ENCODE peak calls at places on chromosome 13, in four cellular contexts. One of them, this sample, is unnamed.

GRCh38 chr13:19586904-19587634 is 25.7 kb upstream of the TPTE2 start:
- DNase-seq in GM12878: peak; percentile 65
- DNase-seq in SK-N-SH: peak; percentile 52
- DNase-seq in HepG2: peak; percentile 65
- DNase-seq in this sample: no peak

GRCh38 chr13:31639443-31640163 is 99.7 kb upstream of the RXFP2 start:
- DNase-seq in GM12878: no peak
- DNase-seq in SK-N-SH: no peak
- DNase-seq in HepG2: no peak
- DNase-seq in this sample: no peak

GRCh38 chr13:92260363-92260762 is 861.9 kb downstream of the GPC5 start:
- DNase-seq in HepG2: no peak
- DNase-seq in GM12878: no peak
- DNase-seq in SK-N-SH: no peak
- DNase-seq in this sample: no peak

GRCh38 chr13:48009298-48009697 is 8.2 kb upstream of the SUCLA2 start:
- DNase-seq in GM12878: no peak
- DNase-seq in SK-N-SH: no peak
- DNase-seq in HepG2: peak; percentile 44
- DNase-seq in this sample: peak; percentile 65

GRCh38 chr13:22114630-22115311 is 443.9 kb downstream of the FGF9 start:
- DNase-seq in SK-N-SH: no peak
- DNase-seq in GM12878: peak; percentile 99
- DNase-seq in HepG2: no peak
- DNase-seq in this sample: no peak

GRCh38 chr13:63198076-63198475 is 1782.4 kb upstream of the PCDH20 start:
- DNase-seq in SK-N-SH: no peak
- DNase-seq in HepG2: no peak
- DNase-seq in GM12878: no peak
- DNase-seq in this sample: no peak

GRCh38 chr13:95250961-95251360 is 50.3 kb downstream of the ABCC4 start:
- DNase-seq in GM12878: no peak
- DNase-seq in SK-N-SH: no peak
- DNase-seq in HepG2: no peak
- DNase-seq in this sample: no peak

GRCh38 chr13:35720690-35721554 is 244.4 kb upstream of the MAB21L1 start:
- DNase-seq in SK-N-SH: peak; percentile 89
- DNase-seq in HepG2: peak; percentile 31
- DNase-seq in GM12878: no peak
- DNase-seq in this sample: peak; percentile 39

GRCh38 chr13:90683711-90684131 is 663.8 kb upstream of the MIR17HG start:
- DNase-seq in SK-N-SH: no peak
- DNase-seq in GM12878: no peak
- DNase-seq in HepG2: no peak
- DNase-seq in this sample: no peak

GRCh38 chr13:40519637-40520036 is 146.8 kb downstream of the FOXO1 start:
- DNase-seq in GM12878: no peak
- DNase-seq in HepG2: no peak
- DNase-seq in SK-N-SH: no peak
- DNase-seq in this sample: no peak

GRCh38 chr13:101258071-101258470 is 158.2 kb downstream of the NALCN start:
- DNase-seq in GM12878: peak; percentile 66
- DNase-seq in HepG2: peak; percentile 9
- DNase-seq in SK-N-SH: no peak
- DNase-seq in this sample: peak; percentile 37

GRCh38 chr13:41905600-41906254 is 55.2 kb downstream of the VWA8 start:
- DNase-seq in GM12878: no peak
- DNase-seq in SK-N-SH: peak; percentile 33
- DNase-seq in HepG2: peak; percentile 28
- DNase-seq in this sample: peak; percentile 52

GRCh38 chr13:106449096-106449495 is 86.4 kb downstream of the EFNB2 start:
- DNase-seq in HepG2: no peak
- DNase-seq in SK-N-SH: no peak
- DNase-seq in GM12878: no peak
- DNase-seq in this sample: no peak

GRCh38 chr13:84668637-84669036 is 786.4 kb upstream of the SLITRK1 start:
- DNase-seq in HepG2: no peak
- DNase-seq in GM12878: no peak
- DNase-seq in SK-N-SH: no peak
- DNase-seq in this sample: no peak

GRCh38 chr13:99353836-99354235 is 46.6 kb upstream of the GPR183 start:
- DNase-seq in SK-N-SH: no peak
- DNase-seq in GM12878: no peak
- DNase-seq in HepG2: no peak
- DNase-seq in this sample: no peak

GRCh38 chr13:80131204-80131603 is 209.7 kb downstream of the SPRY2 start:
- DNase-seq in SK-N-SH: peak; percentile 56
- DNase-seq in GM12878: no peak
- DNase-seq in HepG2: no peak
- DNase-seq in this sample: peak; percentile 49

GRCh38 chr13:113881614-113882265 is 17.9 kb upstream of the GAS6 start:
- DNase-seq in GM12878: no peak
- DNase-seq in HepG2: no peak
- DNase-seq in SK-N-SH: no peak
- DNase-seq in this sample: no peak

GRCh38 chr13:44884076-44884729 is 105.1 kb downstream of the NUFIP1 start:
- DNase-seq in HepG2: no peak
- DNase-seq in SK-N-SH: no peak
- DNase-seq in GM12878: no peak
- DNase-seq in this sample: no peak

GRCh38 chr13:94252209-94252608 is 227.3 kb downstream of the DCT start:
- DNase-seq in GM12878: no peak
- DNase-seq in HepG2: no peak
- DNase-seq in SK-N-SH: no peak
- DNase-seq in this sample: no peak

GRCh38 chr13:76250211-76250610 is 614.1 kb downstream of the LMO7 start:
- DNase-seq in HepG2: no peak
- DNase-seq in GM12878: no peak
- DNase-seq in SK-N-SH: no peak
- DNase-seq in this sample: no peak

GRCh38 chr13:107883561-107884175 is 331.7 kb downstream of the LIG4 start:
- DNase-seq in SK-N-SH: no peak
- DNase-seq in GM12878: no peak
- DNase-seq in HepG2: no peak
- DNase-seq in this sample: no peak

GRCh38 chr13:99366075-99366987 is 59.1 kb upstream of the GPR183 start:
- DNase-seq in GM12878: peak; percentile 87
- DNase-seq in SK-N-SH: no peak
- DNase-seq in HepG2: no peak
- DNase-seq in this sample: no peak

GRCh38 chr13:41565221-41565620 is 107.9 kb downstream of the RGCC start:
- DNase-seq in GM12878: no peak
- DNase-seq in SK-N-SH: no peak
- DNase-seq in HepG2: peak; percentile 24
- DNase-seq in this sample: no peak

GRCh38 chr13:50358221-50358620 is 343.0 kb downstream of the KCNRG start:
- DNase-seq in SK-N-SH: peak; percentile 8
- DNase-seq in HepG2: no peak
- DNase-seq in GM12878: no peak
- DNase-seq in this sample: no peak

GRCh38 chr13:21033866-21034601 is 27.4 kb downstream of the LATS2 start:
- DNase-seq in SK-N-SH: no peak
- DNase-seq in GM12878: no peak
- DNase-seq in HepG2: no peak
- DNase-seq in this sample: no peak

GRCh38 chr13:104984296-104984818 is 1551.1 kb downstream of the EFNB2 start:
- DNase-seq in HepG2: no peak
- DNase-seq in SK-N-SH: peak; percentile 8
- DNase-seq in GM12878: peak; percentile 92
- DNase-seq in this sample: no peak

GRCh38 chr13:29958476-29958875 is 108.1 kb upstream of the UBL3 start:
- DNase-seq in HepG2: no peak
- DNase-seq in GM12878: no peak
- DNase-seq in SK-N-SH: no peak
- DNase-seq in this sample: no peak

GRCh38 chr13:24178847-24179845 is 18.6 kb downstream of the SPATA13 start:
- DNase-seq in HepG2: no peak
- DNase-seq in SK-N-SH: no peak
- DNase-seq in GM12878: no peak
- DNase-seq in this sample: no peak

GRCh38 chr13:52736891-52737290 is 2.7 kb downstream of the CNMD start:
- DNase-seq in SK-N-SH: no peak
- DNase-seq in GM12878: no peak
- DNase-seq in HepG2: no peak
- DNase-seq in this sample: no peak

GRCh38 chr13:114313061-114313860 is 1.0 kb upstream of the CHAMP1 start:
- DNase-seq in SK-N-SH: no peak
- DNase-seq in GM12878: peak; percentile 63
- DNase-seq in HepG2: no peak
- DNase-seq in this sample: no peak

GRCh38 chr13:44903596-44903995 is 85.7 kb downstream of the NUFIP1 start:
- DNase-seq in SK-N-SH: no peak
- DNase-seq in HepG2: no peak
- DNase-seq in GM12878: no peak
- DNase-seq in this sample: no peak

GRCh38 chr13:41017153-41017552 is 2.0 kb downstream of the ELF1 start:
- DNase-seq in HepG2: no peak
- DNase-seq in SK-N-SH: no peak
- DNase-seq in GM12878: no peak
- DNase-seq in this sample: peak; percentile 41

GRCh38 chr13:46565808-46566750 is 13.1 kb downstream of the LRCH1 start:
- DNase-seq in SK-N-SH: no peak
- DNase-seq in GM12878: no peak
- DNase-seq in HepG2: no peak
- DNase-seq in this sample: no peak
- TF ChIP-seq PBX3 in SK-N-SH: no peak
- TF ChIP-seq PBX3 in GM12878: no peak
- TF ChIP-seq PBX3 in HepG2: no peak
- TF ChIP-seq PBX3 in this sample: no peak

DNA sequence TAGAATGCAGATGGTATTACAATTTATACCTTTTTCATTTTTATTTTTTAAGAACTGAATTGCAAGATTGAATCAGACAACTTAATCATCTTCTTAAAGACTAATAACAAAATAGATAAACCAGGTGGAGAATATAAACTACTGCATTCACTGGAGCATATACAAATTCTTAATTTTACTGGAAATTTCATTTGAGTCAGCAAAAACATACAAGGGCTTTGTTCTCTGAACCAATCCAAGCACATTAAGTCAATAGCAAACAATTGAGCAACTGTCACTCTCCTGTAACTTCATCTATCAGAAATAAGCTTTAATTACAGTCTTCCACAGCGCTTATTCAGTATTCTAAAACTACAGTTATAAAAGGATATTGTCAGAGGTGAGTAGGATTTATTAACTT is 167.4 kb upstream of the OBI1 start:
- DNase-seq in GM12878: no peak
- DNase-seq in SK-N-SH: no peak
- DNase-seq in HepG2: no peak
- DNase-seq in this sample: no peak
- TF ChIP-seq PBX3 in GM12878: no peak
- TF ChIP-seq PBX3 in SK-N-SH: no peak
- TF ChIP-seq PBX3 in HepG2: no peak
- TF ChIP-seq PBX3 in this sample: no peak

DNA sequence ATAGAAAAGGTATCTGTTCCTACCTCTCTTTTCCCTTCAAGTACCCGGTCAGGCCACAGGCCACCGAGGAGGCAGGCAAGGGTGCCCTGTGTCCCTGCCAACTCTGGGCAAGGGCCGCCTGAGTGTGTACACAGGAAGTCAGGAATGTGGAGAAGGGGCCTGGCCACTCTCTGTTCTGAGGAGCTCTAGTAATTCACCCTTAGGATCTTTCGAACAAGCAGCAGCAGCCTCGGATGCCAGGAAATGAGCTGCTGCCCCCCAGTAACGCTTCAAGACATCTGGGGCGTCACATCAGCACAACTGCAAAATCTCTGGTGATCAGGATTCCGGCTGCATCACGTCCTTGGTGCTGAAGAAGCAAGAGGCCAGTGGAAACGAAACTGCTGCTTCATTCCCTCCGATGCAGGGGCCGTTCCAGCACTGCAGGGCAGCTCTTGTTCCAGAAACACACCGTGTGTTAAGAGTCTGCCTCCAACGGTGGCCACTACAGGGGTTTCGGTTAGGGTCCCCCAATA is 2.0 kb downstream of the RAB20 start:
- DNase-seq in SK-N-SH: no peak
- DNase-seq in HepG2: no peak
- DNase-seq in GM12878: no peak
- DNase-seq in this sample: no peak
- TF ChIP-seq PBX3 in SK-N-SH: no peak
- TF ChIP-seq PBX3 in HepG2: no peak
- TF ChIP-seq PBX3 in GM12878: no peak
- TF ChIP-seq PBX3 in this sample: no peak

GRCh38 chr13:97369269-97369893 is 64.6 kb upstream of the RAP2A start:
- DNase-seq in GM12878: no peak
- DNase-seq in SK-N-SH: no peak
- DNase-seq in HepG2: no peak
- DNase-seq in this sample: no peak
- TF ChIP-seq PBX3 in GM12878: no peak
- TF ChIP-seq PBX3 in SK-N-SH: no peak
- TF ChIP-seq PBX3 in HepG2: no peak
- TF ChIP-seq PBX3 in this sample: no peak

GRCh38 chr13:110338441-110339101 is 31.5 kb downstream of the COL4A2 start:
- DNase-seq in HepG2: no peak
- DNase-seq in GM12878: no peak
- DNase-seq in SK-N-SH: no peak
- DNase-seq in this sample: no peak
- TF ChIP-seq PBX3 in HepG2: no peak
- TF ChIP-seq PBX3 in GM12878: no peak
- TF ChIP-seq PBX3 in SK-N-SH: no peak
- TF ChIP-seq PBX3 in this sample: no peak

GRCh38 chr13:58712191-58712590 is 1080.6 kb downstream of the PCDH17 start:
- DNase-seq in GM12878: no peak
- DNase-seq in SK-N-SH: no peak
- DNase-seq in HepG2: no peak
- DNase-seq in this sample: peak; percentile 0
- TF ChIP-seq PBX3 in GM12878: no peak
- TF ChIP-seq PBX3 in SK-N-SH: no peak
- TF ChIP-seq PBX3 in HepG2: no peak
- TF ChIP-seq PBX3 in this sample: no peak

GRCh38 chr13:112716461-112716820 is 26.6 kb downstream of the ATP11A start:
- DNase-seq in SK-N-SH: no peak
- DNase-seq in HepG2: no peak
- DNase-seq in GM12878: no peak
- DNase-seq in this sample: no peak
- TF ChIP-seq PBX3 in SK-N-SH: no peak
- TF ChIP-seq PBX3 in HepG2: no peak
- TF ChIP-seq PBX3 in GM12878: no peak
- TF ChIP-seq PBX3 in this sample: no peak

DNA sequence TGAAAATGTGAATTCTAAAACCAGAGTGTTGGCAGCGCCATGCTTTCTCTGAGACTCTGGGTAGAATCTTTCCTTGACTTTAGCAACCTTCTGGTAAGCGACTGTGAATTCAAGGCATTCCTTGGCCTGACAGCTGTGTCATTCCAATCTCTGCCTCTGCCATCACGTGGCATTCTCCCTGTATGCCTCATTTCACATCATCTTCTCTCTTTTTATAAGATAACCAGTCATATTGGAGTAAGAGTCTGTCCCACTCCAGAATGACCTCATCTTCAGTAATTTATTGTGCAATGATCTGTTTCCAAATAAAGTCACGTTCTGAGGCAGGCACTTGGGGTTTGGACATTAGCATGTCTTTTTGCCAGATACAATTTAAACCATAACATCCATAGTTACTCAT is 103.4 kb upstream of the POSTN start:
- DNase-seq in HepG2: no peak
- DNase-seq in GM12878: no peak
- DNase-seq in SK-N-SH: no peak
- DNase-seq in this sample: peak; percentile 29
- TF ChIP-seq PBX3 in HepG2: no peak
- TF ChIP-seq PBX3 in GM12878: no peak
- TF ChIP-seq PBX3 in SK-N-SH: peak; percentile 38
- TF ChIP-seq PBX3 in this sample: no peak